ENCODE peak calls at places on chromosomes 5 and 9, in four cellular contexts. N, B, R and C are unnamed samples.

GRCh38 chr5:139886213-139886612 is 90.6 kb downstream of the PSD2 start:
- DNase-seq in N (no peak), B (no peak), R (no peak), C (no peak)

GRCh38 chr9:3054017-3054586 is 210.2 kb upstream of the PUM3 start:
- DNase-seq in N (no peak), B (no peak), R (no peak), C (no peak)

GRCh38 chr5:35316611-35317307 is 86.5 kb upstream of the PRLR start:
- DNase-seq in N (no peak), B (no peak), R (peak; percentile 71), C (no peak)

GRCh38 chr9:73162987-73163763 is 11.5 kb downstream of the ANXA1 start:
- DNase-seq in N (no peak), B (no peak), R (no peak), C (no peak)

GRCh38 chr5:75044406-75044805 is 8.0 kb downstream of the GCNT4 start:
- DNase-seq in N (no peak), B (peak; percentile 53), R (no peak), C (no peak)

GRCh38 chr5:16120579-16120978 is 59.0 kb downstream of the MARCHF11 start:
- DNase-seq in N (no peak), B (no peak), R (no peak), C (no peak)

GRCh38 chr5:179342577-179342976 is 2.7 kb downstream of the ADAMTS2 start:
- DNase-seq in N (no peak), B (no peak), R (no peak), C (no peak)

GRCh38 chr5:1686066-1686802 is 113.4 kb downstream of the MRPL36 start:
- DNase-seq in N (no peak), B (no peak), R (no peak), C (no peak)

GRCh38 chr5:175922192-175922885 is 45.8 kb downstream of the THOC3 start:
- DNase-seq in N (no peak), B (no peak), R (peak; percentile 53), C (no peak)

GRCh38 chr5:72353046-72353445 is 32.9 kb downstream of the PTCD2 start:
- DNase-seq in N (no peak), B (no peak), R (no peak), C (no peak)

GRCh38 chr5:22835630-22836029 is 17.5 kb downstream of the CDH12 start:
- DNase-seq in N (no peak), B (peak; percentile 18), R (no peak), C (no peak)

GRCh38 chr9:122453677-122454135 is 24.0 kb downstream of the OR1J1 start:
- DNase-seq in N (no peak), B (no peak), R (no peak), C (no peak)

GRCh38 chr5:171387970-171388815 is 544 bp downstream of the NPM1 start:
- DNase-seq in N (peak; percentile 72), B (peak; percentile 81), R (peak; percentile 85), C (peak; percentile 75)

GRCh38 chr5:66540078-66540477 is 56.1 kb upstream of the MAST4 start:
- DNase-seq in N (no peak), B (no peak), R (peak; percentile 73), C (no peak)

GRCh38 chr9:72585737-72586136 is 64.3 kb downstream of the TMC1 start:
- DNase-seq in N (peak; percentile 28), B (no peak), R (peak; percentile 26), C (no peak)